ENCODE peak calls at places on chromosome 3, in four cellular contexts. S, U, V and L are unnamed samples.

GRCh38 chr3:103532986-103533385 is 1098.2 kb downstream of the ZPLD1 start:
- DNase-seq in S (no peak), U (no peak), V (no peak), L (no peak)

GRCh38 chr3:37986479-37987314 is 3.9 kb upstream of the VILL start:
- DNase-seq in S (no peak), U (no peak), V (peak), L (no peak)

GRCh38 chr3:194404365-194405140 is 5.5 kb upstream of the GP5 start:
- DNase-seq in S (no peak), U (peak), V (peak), L (peak)

GRCh38 chr3:186053954-186054353 is 54.9 kb downstream of the ETV5 start:
- DNase-seq in S (no peak), U (no peak), V (no peak), L (no peak)

GRCh38 chr3:36164400-36164799 is 215.9 kb upstream of the STAC start:
- DNase-seq in S (no peak), U (no peak), V (no peak), L (no peak)

GRCh38 chr3:5568451-5568850 is 380.9 kb downstream of the EDEM1 start:
- DNase-seq in S (no peak), U (no peak), V (no peak), L (no peak)

GRCh38 chr3:15557511-15557946 is 36.0 kb upstream of the COLQ start:
- DNase-seq in S (peak), U (peak), V (peak), L (peak)

GRCh38 chr3:29420106-29420505 is 139.2 kb downstream of the RBMS3 start:
- DNase-seq in S (no peak), U (no peak), V (no peak), L (no peak)

GRCh38 chr3:162525791-162526190 is 1029.2 kb downstream of the OTOL1 start:
- DNase-seq in S (no peak), U (no peak), V (no peak), L (no peak)

GRCh38 chr3:58880182-58880581 is 169.6 kb downstream of the CFAP20DC start:
- DNase-seq in S (no peak), U (no peak), V (no peak), L (no peak)

GRCh38 chr3:42183991-42184621 is 81.9 kb downstream of the CCK start:
- DNase-seq in S (no peak), U (no peak), V (no peak), L (no peak)

GRCh38 chr3:135927170-135927569 is 38.4 kb upstream of the PPP2R3A start:
- DNase-seq in S (peak), U (peak), V (no peak), L (no peak)

GRCh38 chr3:33057320-33058298 is 39.3 kb downstream of the GLB1 start:
- DNase-seq in S (no peak), U (no peak), V (no peak), L (no peak)

GRCh38 chr3:124118397-124118796 is 126.5 kb upstream of the ROPN1 start:
- DNase-seq in S (no peak), U (no peak), V (no peak), L (no peak)

GRCh38 chr3:151837057-151837456 is 23.1 kb downstream of the AADAC start:
- DNase-seq in S (peak), U (no peak), V (peak), L (no peak)